ENCODE peak calls at places on chromosome 7, in six cellular contexts. J, C, E, W, M and L are unnamed samples.

GRCh38 chr7:66845382-66846095 is 75.5 kb upstream of the TMEM248 start:
- DNase-seq in J (no peak), C (no peak), E (no peak), W (no peak), M (no peak), L (no peak)

GRCh38 chr7:64429232-64429631 is 115.5 kb downstream of the ZNF736 start:
- DNase-seq in J (no peak), C (no peak), E (no peak), W (no peak), M (no peak), L (no peak)

GRCh38 chr7:128796325-128796724 is 4.6 kb downstream of the CCDC136 start:
- DNase-seq in J (no peak), C (no peak), E (no peak), W (no peak), M (no peak), L (no peak)

GRCh38 chr7:107232568-107233090 is 63.8 kb downstream of the HBP1 start:
- DNase-seq in J (no peak), C (no peak), E (no peak), W (no peak), M (no peak), L (peak)

GRCh38 chr7:135792866-135793265 is 44.3 kb upstream of the FAM180A start:
- DNase-seq in J (no peak), C (no peak), E (no peak), W (no peak), M (no peak), L (no peak)

GRCh38 chr7:30709549-30709948 is 27.3 kb upstream of the CRHR2 start:
- DNase-seq in J (no peak), C (no peak), E (no peak), W (no peak), M (no peak), L (no peak)

GRCh38 chr7:22549051-22549450 is 49.1 kb upstream of the STEAP1B start:
- DNase-seq in J (no peak), C (no peak), E (no peak), W (no peak), M (peak), L (no peak)

GRCh38 chr7:45188736-45189135 is 31.1 kb downstream of the RAMP3 start:
- DNase-seq in J (no peak), C (no peak), E (no peak), W (no peak), M (no peak), L (no peak)

GRCh38 chr7:144834516-144835165 is 1.2 kb downstream of the TPK1 start:
- DNase-seq in J (peak), C (peak), E (no peak), W (no peak), M (no peak), L (no peak)

GRCh38 chr7:137878333-137878961 is 31.7 kb upstream of the DGKI start:
- DNase-seq in J (no peak), C (no peak), E (no peak), W (peak), M (no peak), L (no peak)

GRCh38 chr7:55590517-55591281 is 18.4 kb upstream of the VOPP1 start:
- DNase-seq in J (no peak), C (no peak), E (no peak), W (no peak), M (no peak), L (no peak)

GRCh38 chr7:22194633-22195273 is 162.2 kb downstream of the RAPGEF5 start:
- DNase-seq in J (no peak), C (no peak), E (no peak), W (no peak), M (no peak), L (peak)

GRCh38 chr7:79789584-79790345 is 336.3 kb upstream of the MAGI2 start:
- DNase-seq in J (no peak), C (no peak), E (no peak), W (no peak), M (no peak), L (no peak)

GRCh38 chr7:152512711-152513110 is 76.9 kb upstream of the KMT2C start:
- DNase-seq in J (peak), C (no peak), E (no peak), W (no peak), M (no peak), L (no peak)

GRCh38 chr7:64685741-64686140 is 19.8 kb downstream of the ZNF107 start:
- DNase-seq in J (no peak), C (no peak), E (no peak), W (no peak), M (no peak), L (no peak)

GRCh38 chr7:158244873-158245723 is 342.5 kb downstream of the PTPRN2 start:
- DNase-seq in J (no peak), C (no peak), E (no peak), W (no peak), M (peak), L (no peak)

GRCh38 chr7:94088560-94088959 is 84.4 kb upstream of the BET1 start:
- DNase-seq in J (no peak), C (no peak), E (no peak), W (no peak), M (no peak), L (no peak)

GRCh38 chr7:44073664-44074348 is 8.4 kb upstream of the PGAM2 start:
- DNase-seq in J (peak), C (no peak), E (no peak), W (peak), M (peak), L (peak)

GRCh38 chr7:38932509-38933168 is 23.6 kb upstream of the VPS41 start:
- DNase-seq in J (peak), C (peak), E (peak), W (peak), M (peak), L (no peak)

GRCh38 chr7:22357311-22358175 is 589 bp upstream of the RAPGEF5 start:
- DNase-seq in J (no peak), C (no peak), E (peak), W (no peak), M (no peak), L (no peak)

GRCh38 chr7:69937097-69937496 is 338.8 kb downstream of the AUTS2 start:
- DNase-seq in J (no peak), C (no peak), E (no peak), W (no peak), M (no peak), L (no peak)

GRCh38 chr7:20784311-20785210 is 2.1 kb downstream of the SP8 start:
- DNase-seq in J (no peak), C (no peak), E (no peak), W (no peak), M (peak), L (no peak)

GRCh38 chr7:99739699-99740572 is 4.9 kb upstream of the CYP3A7 start:
- DNase-seq in J (no peak), C (no peak), E (no peak), W (no peak), M (no peak), L (no peak)

GRCh38 chr7:73447121-73447520 is 13.5 kb downstream of the FZD9 start:
- DNase-seq in J (no peak), C (no peak), E (no peak), W (no peak), M (no peak), L (no peak)

GRCh38 chr7:114663502-114663901 is 248.9 kb downstream of the FOXP2 start:
- DNase-seq in J (peak), C (no peak), E (no peak), W (no peak), M (no peak), L (no peak)

GRCh38 chr7:98217623-98218582 is 6.7 kb downstream of the BHLHA15 start:
- DNase-seq in J (no peak), C (no peak), E (no peak), W (peak), M (no peak), L (peak)

GRCh38 chr7:84021292-84021898 is 173.2 kb downstream of the SEMA3A start:
- DNase-seq in J (no peak), C (no peak), E (no peak), W (no peak), M (no peak), L (no peak)
- H3K27ac ChIP-seq in J (no peak), C (no peak), E (peak), W (peak), M (no peak), L (no peak)

GRCh38 chr7:2488681-2489080 is 12.5 kb upstream of the GRIFIN start:
- DNase-seq in J (no peak), C (no peak), E (no peak), W (no peak), M (no peak), L (no peak)

GRCh38 chr7:2488272-2488645 is 12.1 kb upstream of the GRIFIN start:
- DNase-seq in J (no peak), C (no peak), E (no peak), W (peak), M (no peak), L (no peak)

GRCh38 chr7:2492038-2492437 is 15.8 kb upstream of the GRIFIN start:
- DNase-seq in J (no peak), C (no peak), E (no peak), W (no peak), M (no peak), L (no peak)

GRCh38 chr7:2487586-2488271 is 11.5 kb upstream of the GRIFIN start:
- DNase-seq in J (no peak), C (no peak), E (no peak), W (peak), M (no peak), L (no peak)

DNA sequence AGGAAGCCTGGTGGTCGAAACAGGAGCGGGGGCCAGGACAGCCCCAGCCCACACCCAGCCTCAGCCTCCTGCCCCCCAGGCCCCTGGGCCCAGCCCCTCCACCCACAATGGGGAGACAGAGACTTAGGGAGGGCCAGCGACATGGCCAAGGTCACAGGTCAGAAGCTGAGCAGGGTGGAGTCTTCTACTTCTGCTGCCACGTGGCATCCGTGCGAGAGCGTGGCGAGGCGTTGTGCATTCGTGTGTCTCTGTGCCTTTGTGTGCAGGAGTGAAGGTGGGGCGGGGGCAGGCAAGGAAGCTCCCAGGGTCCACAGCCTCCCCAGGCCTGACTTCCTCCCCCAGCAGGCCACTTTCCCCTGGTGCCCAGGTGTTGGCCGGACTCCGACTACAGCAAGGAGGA is 14.1 kb upstream of the GRIFIN start:
- DNase-seq in J (no peak), C (no peak), E (no peak), W (no peak), M (no peak), L (no peak)
- H3K27ac ChIP-seq in J (no peak), C (no peak), E (no peak), W (peak), M (no peak), L (no peak)

DNA sequence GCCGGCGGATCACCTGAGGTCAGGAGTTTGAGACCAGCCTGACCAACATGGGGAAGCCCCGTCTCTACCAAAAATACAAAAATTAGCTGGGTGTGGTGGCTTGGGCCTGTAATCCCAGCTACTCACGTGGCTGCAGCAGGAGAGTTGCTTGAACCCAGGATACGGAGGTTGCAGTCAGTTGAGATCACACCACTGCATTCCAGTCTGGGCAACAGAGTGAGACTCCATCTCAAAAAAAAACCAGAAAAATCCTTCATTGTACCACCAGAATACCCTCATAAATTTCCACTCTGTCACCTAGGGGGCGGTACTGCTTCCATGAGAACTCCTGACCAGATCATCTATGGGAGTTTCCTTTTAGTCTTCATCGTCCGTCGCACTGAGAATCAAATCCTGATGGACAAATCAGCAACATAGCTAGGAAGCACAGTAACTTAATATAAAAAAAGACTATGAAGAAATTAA is 225.8 kb upstream of the KLF14 start:
- DNase-seq in J (peak), C (no peak), E (no peak), W (no peak), M (no peak), L (no peak)
- H3K27ac ChIP-seq in J (peak), C (peak), E (peak), W (peak), M (no peak), L (no peak)

GRCh38 chr7:96484845-96485244 is 162.9 kb upstream of the SLC25A13 start:
- DNase-seq in J (no peak), C (no peak), E (no peak), W (no peak), M (no peak), L (no peak)
- H3K27ac ChIP-seq in J (no peak), C (no peak), E (no peak), W (no peak), M (no peak), L (no peak)

GRCh38 chr7:151275813-151276577 is 27.5 kb upstream of the SMARCD3 start:
- DNase-seq in J (no peak), C (no peak), E (no peak), W (no peak), M (no peak), L (no peak)

GRCh38 chr7:151277631-151278030 is 29.1 kb upstream of the SMARCD3 start:
- DNase-seq in J (no peak), C (no peak), E (no peak), W (no peak), M (no peak), L (no peak)

GRCh38 chr7:151278949-151279348 is 30.5 kb upstream of the SMARCD3 start:
- DNase-seq in J (no peak), C (no peak), E (no peak), W (no peak), M (no peak), L (no peak)

GRCh38 chr7:151274936-151275812 is 26.7 kb upstream of the SMARCD3 start:
- DNase-seq in J (no peak), C (no peak), E (no peak), W (no peak), M (no peak), L (no peak)

DNA sequence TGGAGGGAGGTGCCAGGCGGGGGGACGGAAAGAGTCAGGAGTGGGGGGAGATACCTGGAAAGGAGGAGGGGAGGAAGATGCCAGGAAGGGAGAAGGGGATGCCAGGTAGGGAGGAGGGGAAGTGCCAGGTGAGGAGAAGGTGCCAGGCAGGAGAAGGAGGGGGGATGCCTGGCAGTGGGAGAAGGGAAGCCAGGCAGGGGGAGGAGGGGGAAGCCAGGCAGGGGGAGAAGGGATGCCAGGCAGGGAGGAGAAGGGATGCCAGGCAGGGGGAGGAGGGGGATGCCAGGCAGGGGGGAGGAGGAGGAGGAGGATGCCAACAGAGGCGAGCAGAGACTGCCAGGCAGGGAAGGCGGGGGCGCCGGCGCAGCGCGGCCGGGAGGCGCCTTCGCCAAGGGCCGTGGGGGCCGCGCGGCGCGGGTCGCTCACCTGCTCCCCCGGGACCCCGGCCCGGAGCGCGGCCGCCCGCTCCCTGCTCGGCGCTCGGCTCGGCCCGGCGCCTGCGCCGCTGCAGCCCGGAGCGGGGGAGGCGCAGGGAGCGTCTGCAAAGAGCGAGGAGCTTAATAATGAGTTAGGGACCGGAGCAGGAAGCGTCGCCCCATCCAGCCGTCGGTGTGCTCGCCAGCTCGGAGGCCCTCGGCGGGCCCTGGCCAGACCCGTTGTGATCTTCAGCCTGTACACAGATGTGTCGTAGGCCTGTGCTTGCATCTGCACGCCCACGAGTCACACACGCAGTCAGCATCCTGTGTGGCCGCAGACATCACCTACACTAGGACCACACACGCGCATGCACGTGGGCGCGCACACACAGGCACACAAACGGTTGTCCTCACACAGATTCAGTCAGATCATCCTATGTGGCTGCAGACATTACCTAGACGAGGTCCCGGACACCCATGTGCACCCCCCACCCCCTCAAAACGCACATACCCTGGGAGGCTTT is 28.4 kb upstream of the SMARCD3 start:
- DNase-seq in J (peak), C (peak), E (no peak), W (peak), M (peak), L (no peak)
- H3K27ac ChIP-seq in J (no peak), C (no peak), E (no peak), W (no peak), M (no peak), L (peak)

DNA sequence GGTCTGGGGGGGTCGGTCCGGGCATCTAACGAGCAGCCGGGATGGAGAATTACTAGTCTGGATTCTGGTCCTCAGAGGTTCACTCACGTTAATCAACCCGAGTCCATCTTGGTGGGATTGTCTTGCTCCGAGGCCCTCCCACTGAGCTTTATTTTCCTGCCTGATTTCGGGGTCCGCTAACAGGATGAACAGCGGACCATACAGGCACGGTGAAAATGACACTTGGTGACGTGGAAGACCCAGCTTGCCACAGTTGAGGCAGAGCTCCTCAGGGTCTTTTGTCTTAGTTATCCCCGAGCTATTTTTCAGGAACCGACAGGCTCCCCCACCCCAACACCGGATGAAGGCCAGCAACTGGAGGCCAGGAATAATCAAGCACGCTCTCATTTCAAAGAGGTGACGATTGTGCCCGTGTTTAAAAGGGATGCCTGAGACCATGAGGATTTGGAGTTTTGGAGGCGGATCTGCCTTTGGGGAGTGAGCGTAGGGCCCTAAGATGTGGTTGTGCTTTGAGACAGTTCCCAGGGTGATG is 517 bp upstream of the LRRD1 start:
- DNase-seq in J (no peak), C (no peak), E (no peak), W (no peak), M (no peak), L (peak)
- H3K27ac ChIP-seq in J (no peak), C (no peak), E (peak), W (peak), M (no peak), L (peak)

GRCh38 chr7:154646126-154647013 is 356.6 kb downstream of the PAXIP1 start:
- DNase-seq in J (no peak), C (no peak), E (no peak), W (no peak), M (no peak), L (no peak)

GRCh38 chr7:154640266-154640865 is 362.6 kb downstream of the PAXIP1 start:
- DNase-seq in J (no peak), C (no peak), E (no peak), W (no peak), M (peak), L (no peak)

GRCh38 chr7:154640917-154641316 is 362.0 kb downstream of the PAXIP1 start:
- DNase-seq in J (no peak), C (no peak), E (no peak), W (no peak), M (no peak), L (no peak)

GRCh38 chr7:154647625-154648024 is 355.3 kb downstream of the PAXIP1 start:
- DNase-seq in J (no peak), C (no peak), E (no peak), W (no peak), M (no peak), L (no peak)

GRCh38 chr7:154644366-154644765 is 358.6 kb downstream of the PAXIP1 start:
- DNase-seq in J (no peak), C (no peak), E (no peak), W (no peak), M (no peak), L (no peak)
- H3K27ac ChIP-seq in J (no peak), C (no peak), E (no peak), W (no peak), M (no peak), L (no peak)

GRCh38 chr7:101104193-101104713 is 19.0 kb downstream of the TRIM56 start:
- DNase-seq in J (no peak), C (no peak), E (no peak), W (no peak), M (no peak), L (no peak)
- H3K27ac ChIP-seq in J (no peak), C (no peak), E (peak), W (peak), M (no peak), L (no peak)